ENCODE peak calls at places on chromosomes 13 and 19, in ten cellular contexts. M is endodermal cell; S is CD8-positive, alpha-beta T cell; X is heart right ventricle; Z is cardiac muscle cell; B is A549; Y is uterus; W is IMR-90; D is psoas muscle; I is H9. K is an unnamed sample.
A peak's percentile ranks its signal among the peaks of the same experiment; 100 is the strongest.

GRCh38 chr19:13782537-13782936 is 8.3 kb downstream of the C19orf53 start:
- DNase-seq in Z (no peak), D (no peak), X (no peak), Y (no peak), I (no peak), M (no peak), W (no peak), S (no peak), B (no peak), K (no peak)

GRCh38 chr13:75687145-75687763 is 51.1 kb downstream of the LMO7 start:
- DNase-seq in M (no peak), X (no peak), W (peak; percentile 68), Y (no peak), S (no peak), Z (peak; percentile 49), B (peak; percentile 54), D (no peak), I (no peak), K (no peak)

GRCh38 chr13:49356224-49356623 is 87.6 kb downstream of the CAB39L start:
- DNase-seq in W (peak; percentile 96), B (no peak), Y (no peak), M (no peak), D (no peak), S (no peak), I (no peak), X (no peak), Z (no peak), K (no peak)

GRCh38 chr19:16564842-16565241 is 7.4 kb downstream of the SLC35E1 start:
- DNase-seq in I (no peak), S (no peak), D (no peak), X (no peak), Z (no peak), Y (no peak), W (no peak), M (no peak), B (no peak), K (peak; percentile 44)

GRCh38 chr19:13398780-13399726 is 107.2 kb downstream of the CACNA1A start:
- DNase-seq in B (peak; percentile 2), Y (no peak), I (no peak), M (no peak), X (peak; percentile 18), Z (no peak), S (no peak), W (peak; percentile 93), D (no peak), K (no peak)

GRCh38 chr13:28467886-28468519 is 26.9 kb downstream of the FLT1 start:
- DNase-seq in W (no peak), Z (no peak), M (no peak), D (no peak), S (no peak), X (no peak), I (no peak), B (no peak), Y (no peak), K (no peak)

GRCh38 chr13:26837997-26838396 is 77.4 kb upstream of the GPR12 start:
- DNase-seq in M (no peak), D (no peak), Y (no peak), I (no peak), B (no peak), W (no peak), S (no peak), Z (no peak), X (peak; percentile 21), K (no peak)

GRCh38 chr19:17337675-17338439 is 504 bp downstream of the GTPBP3 start:
- DNase-seq in Z (peak; percentile 28), M (no peak), I (no peak), S (no peak), B (no peak), D (no peak), Y (no peak), W (no peak), X (no peak), K (no peak)

GRCh38 chr13:30743319-30744055 is 8.1 kb downstream of the ALOX5AP start:
- DNase-seq in W (peak; percentile 99), B (peak; percentile 89), I (no peak), X (no peak), Z (no peak), M (no peak), Y (peak; percentile 37), S (no peak), D (no peak), K (no peak)

GRCh38 chr19:51272183-51272817 is 21.4 kb downstream of the SIGLECL1 start:
- DNase-seq in I (no peak), S (no peak), B (no peak), Z (no peak), W (no peak), Y (no peak), X (no peak), D (no peak), M (no peak), K (no peak)

GRCh38 chr13:63041640-63042414 is 1626.2 kb upstream of the PCDH20 start:
- DNase-seq in I (no peak), W (peak; percentile 68), D (no peak), Y (no peak), X (no peak), S (no peak), B (no peak), M (no peak), Z (no peak), K (no peak)

GRCh38 chr13:70755411-70755810 is 647.2 kb upstream of the KLHL1 start:
- DNase-seq in D (no peak), I (no peak), M (no peak), S (no peak), Z (no peak), W (no peak), Y (no peak), B (no peak), X (no peak), K (no peak)

DNA sequence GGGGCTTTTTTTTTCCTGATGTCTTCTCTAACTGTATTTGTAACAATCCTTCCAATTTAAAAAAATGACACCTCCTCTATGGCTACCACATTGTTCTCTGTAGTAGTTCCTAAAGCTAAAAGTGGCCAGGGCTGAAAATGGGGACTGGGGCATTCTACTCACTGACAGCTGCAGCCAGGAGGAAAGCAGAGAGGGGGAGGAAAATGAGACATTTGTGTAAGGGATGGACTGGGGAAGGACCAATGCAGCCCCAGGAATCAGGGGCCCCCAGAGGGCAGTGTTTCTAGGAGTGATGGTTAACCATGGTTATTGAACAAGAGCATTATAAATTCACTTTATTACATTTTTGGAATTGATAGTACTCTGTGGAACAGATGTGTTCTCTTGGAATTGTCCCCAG is 34.3 kb upstream of the C1QTNF9 start:
- DNase-seq in W (no peak), B (no peak), S (no peak), X (no peak), I (no peak), D (no peak), M (peak; percentile 26), Z (no peak), Y (no peak), K (no peak)
- H3K27ac ChIP-seq in W (no peak overlapping the region), B (no peak overlapping the region), S (peak overlapping the region; percentile 7), X (peak overlapping the region; percentile 94), I (no peak overlapping the region), D (no peak overlapping the region), M (no peak overlapping the region), Z (no peak overlapping the region), Y (no peak overlapping the region), K (peak overlapping the region; percentile 43)

DNA sequence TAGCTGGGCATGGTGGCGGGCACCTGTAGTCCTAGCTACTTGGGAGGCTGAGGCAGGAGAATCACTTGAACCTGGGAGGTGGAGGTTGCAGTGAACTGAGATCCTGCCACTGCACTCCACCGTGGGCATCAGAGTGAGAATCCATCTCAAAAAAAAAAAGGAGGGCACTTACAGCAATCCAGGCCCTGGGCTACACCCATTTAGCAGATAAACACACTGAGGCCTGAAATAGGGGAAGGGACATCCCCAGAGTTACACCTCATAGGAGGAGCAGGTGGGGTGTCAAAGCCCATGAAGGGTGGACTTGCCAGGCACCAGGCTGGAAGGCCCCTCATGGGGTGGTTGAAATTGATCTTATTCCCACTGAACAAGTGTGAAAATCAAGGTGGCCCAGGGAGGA is 13.9 kb upstream of the PLAUR start:
- DNase-seq in W (no peak), I (no peak), S (no peak), D (no peak), X (no peak), B (no peak), M (no peak), Y (no peak), Z (no peak), K (no peak)
- H3K4me1 ChIP-seq in W (peaks cover 2% of the 10 kb centered on the region), I (no peaks in the 10 kb centered on the region), S (no peaks in the 10 kb centered on the region), D (no peaks in the 10 kb centered on the region), X (no peaks in the 10 kb centered on the region), B (peaks cover 7% of the 10 kb centered on the region), M (no peaks in the 10 kb centered on the region), Y (no peaks in the 10 kb centered on the region), Z (peaks cover 2% of the 10 kb centered on the region), K (no peaks in the 10 kb centered on the region)

GRCh38 chr19:11556634-11557420 is 2.2 kb downstream of the ELOF1 start:
- DNase-seq in Z (no peak), W (no peak), Y (no peak), I (no peak), S (no peak), X (no peak), D (no peak), B (no peak), M (no peak), K (no peak)

GRCh38 chr19:11551603-11552235 is 7.3 kb downstream of the ELOF1 start:
- DNase-seq in S (no peak), I (peak; percentile 73), X (no peak), D (peak; percentile 21), W (no peak), Y (peak; percentile 76), M (peak; percentile 88), B (no peak), Z (peak; percentile 49), K (no peak)

GRCh38 chr19:11555246-11555645 is 3.8 kb downstream of the ELOF1 start:
- DNase-seq in M (no peak), I (no peak), S (no peak), Z (no peak), Y (no peak), D (no peak), X (no peak), W (no peak), B (no peak), K (no peak)

GRCh38 chr19:11552666-11553372 is 6.2 kb downstream of the ELOF1 start:
- DNase-seq in I (no peak), X (no peak), Z (no peak), S (no peak), M (no peak), D (no peak), B (no peak), W (no peak), Y (no peak), K (no peak)

GRCh38 chr19:11554160-11554559 is 4.9 kb downstream of the ELOF1 start:
- DNase-seq in S (no peak), M (no peak), Y (no peak), D (no peak), X (no peak), I (no peak), W (no peak), Z (no peak), B (no peak), K (no peak)
- H3K27ac ChIP-seq in S (no peak overlapping the region), M (no peak overlapping the region), Y (no peak overlapping the region), D (no peak overlapping the region), X (no peak overlapping the region), I (no peak overlapping the region), W (no peak overlapping the region), Z (no peak overlapping the region), B (no peak overlapping the region), K (no peak overlapping the region)

DNA sequence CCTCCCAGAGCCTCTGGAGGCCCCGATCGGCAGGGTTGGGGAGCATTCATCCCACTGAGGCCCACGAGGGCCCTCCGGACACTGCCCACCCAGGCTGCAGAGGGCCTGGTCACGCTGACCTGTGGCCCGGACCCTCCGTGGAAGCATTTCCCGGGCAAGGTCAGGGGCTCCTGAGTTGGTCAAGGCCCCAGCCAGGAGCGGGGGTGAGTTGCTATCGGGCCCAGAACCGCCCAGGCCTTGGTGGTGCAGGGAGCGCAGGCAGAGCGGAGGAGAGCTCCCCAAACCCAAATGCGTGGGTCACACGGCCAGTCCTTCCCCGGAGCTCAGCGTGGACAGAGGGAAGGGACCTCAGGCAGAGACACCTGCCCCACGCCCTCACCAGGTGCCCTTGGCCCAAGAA is 25.7 kb downstream of the GPX4 start:
- DNase-seq in X (no peak), Z (no peak), I (no peak), Y (no peak), M (no peak), D (no peak), S (no peak), W (no peak), B (no peak), K (no peak)
- H3K4me1 ChIP-seq in X (peaks cover 13% of the 10 kb centered on the region), Z (peaks cover 15% of the 10 kb centered on the region), I (no peaks in the 10 kb centered on the region), Y (peaks cover 23% of the 10 kb centered on the region), M (no peaks in the 10 kb centered on the region), D (peaks cover 33% of the 10 kb centered on the region), S (peaks cover 46% of the 10 kb centered on the region), W (peaks cover 29% of the 10 kb centered on the region), B (peaks cover 30% of the 10 kb centered on the region), K (peaks cover 77% of the 10 kb centered on the region)

K was measured in lower lobe of right lung.